ENCODE peak calls at places on chromosomes 6 and 20, in six cellular contexts. One of them, this sample, is unnamed.

GRCh38 chr6:27280064-27280539 is 32.0 kb downstream of the POM121L2 start:
- ATAC-seq in lower lobe of right lung: no peak
- ATAC-seq in naive thymus-derived CD8-positive, alpha-beta T cell: no peak
- ATAC-seq in body of pancreas: no peak
- ATAC-seq in PC-3: peak
- ATAC-seq in pancreas: peak
- ATAC-seq in this sample: no peak

GRCh38 chr20:52747736-52748135 is 224.4 kb upstream of the TSHZ2 start:
- ATAC-seq in lower lobe of right lung: peak
- ATAC-seq in naive thymus-derived CD8-positive, alpha-beta T cell: no peak
- ATAC-seq in pancreas: peak
- ATAC-seq in PC-3: no peak
- ATAC-seq in body of pancreas: peak
- ATAC-seq in this sample: no peak

GRCh38 chr6:22435151-22435550 is 134.2 kb upstream of the HDGFL1 start:
- ATAC-seq in body of pancreas: no peak
- ATAC-seq in pancreas: no peak
- ATAC-seq in lower lobe of right lung: no peak
- ATAC-seq in PC-3: no peak
- ATAC-seq in naive thymus-derived CD8-positive, alpha-beta T cell: no peak
- ATAC-seq in this sample: peak

GRCh38 chr20:39259010-39259803 is 297.1 kb downstream of the DHX35 start:
- ATAC-seq in PC-3: no peak
- ATAC-seq in body of pancreas: no peak
- ATAC-seq in naive thymus-derived CD8-positive, alpha-beta T cell: no peak
- ATAC-seq in lower lobe of right lung: no peak
- ATAC-seq in pancreas: peak
- ATAC-seq in this sample: no peak

GRCh38 chr6:127348046-127348661 is 4.7 kb upstream of the ECHDC1 start:
- ATAC-seq in naive thymus-derived CD8-positive, alpha-beta T cell: no peak
- ATAC-seq in body of pancreas: no peak
- ATAC-seq in PC-3: no peak
- ATAC-seq in pancreas: no peak
- ATAC-seq in lower lobe of right lung: peak
- ATAC-seq in this sample: no peak

GRCh38 chr20:64100566-64100888 is 6.8 kb downstream of the NPBWR2 start:
- ATAC-seq in body of pancreas: no peak
- ATAC-seq in pancreas: no peak
- ATAC-seq in naive thymus-derived CD8-positive, alpha-beta T cell: no peak
- ATAC-seq in lower lobe of right lung: no peak
- ATAC-seq in PC-3: no peak
- ATAC-seq in this sample: no peak

GRCh38 chr6:110656492-110656891 is 158.8 kb downstream of the CDK19 start:
- ATAC-seq in pancreas: peak
- ATAC-seq in lower lobe of right lung: no peak
- ATAC-seq in body of pancreas: peak
- ATAC-seq in PC-3: peak
- ATAC-seq in naive thymus-derived CD8-positive, alpha-beta T cell: no peak
- ATAC-seq in this sample: peak

GRCh38 chr20:55888655-55889054 is 116.7 kb downstream of the CBLN4 start:
- ATAC-seq in PC-3: no peak
- ATAC-seq in body of pancreas: no peak
- ATAC-seq in naive thymus-derived CD8-positive, alpha-beta T cell: no peak
- ATAC-seq in lower lobe of right lung: no peak
- ATAC-seq in pancreas: no peak
- ATAC-seq in this sample: no peak

GRCh38 chr6:47229255-47229654 is 80.5 kb downstream of the TNFRSF21 start:
- ATAC-seq in pancreas: no peak
- ATAC-seq in PC-3: no peak
- ATAC-seq in naive thymus-derived CD8-positive, alpha-beta T cell: no peak
- ATAC-seq in body of pancreas: no peak
- ATAC-seq in lower lobe of right lung: no peak
- ATAC-seq in this sample: no peak

GRCh38 chr20:10551732-10552724 is 116.9 kb downstream of the SLX4IP start:
- ATAC-seq in lower lobe of right lung: no peak
- ATAC-seq in pancreas: peak
- ATAC-seq in body of pancreas: no peak
- ATAC-seq in naive thymus-derived CD8-positive, alpha-beta T cell: no peak
- ATAC-seq in PC-3: no peak
- ATAC-seq in this sample: no peak